ENCODE peak calls at places on chromosome 6, in six cellular contexts. F is stimulated activated naive CD8-positive, alpha-beta T cell treated with anti-CD3 and anti-CD28 coated beads, Interleukin-15, Interleukin-2, amounts not matched to agents 100 U/mL and 50 U/mL, for 24 hours; V is NCI-H2029 treated with DMSO at 0.1 percent for 48 hours; H is activated CD4-positive, alpha-beta T cell treated with anti-CD3 and anti-CD28 coated beads for 48 hours; P is NCI-H1694 treated with DMSO at 0.1 percent for 48 hours; L is WERI-Rb-1. A is an unnamed sample.

GRCh38 chr6:14889172-14889571 is 356.7 kb upstream of the JARID2 start:
- DNase-seq in F (no peak), V (no peak), H (no peak), P (no peak), L (no peak), A (peak; percentile 11)

GRCh38 chr6:13445005-13445743 is 42.2 kb downstream of the GFOD1 start:
- DNase-seq in F (peak; percentile 40), V (peak; percentile 98), H (peak; percentile 39), P (peak; percentile 84), L (no peak), A (peak; percentile 90)

GRCh38 chr6:79536615-79536968 is 638 bp downstream of the LCA5 start:
- DNase-seq in F (peak; percentile 9), V (no peak), H (peak; percentile 5), P (no peak), L (peak; percentile 8), A (peak; percentile 47)

GRCh38 chr6:105330913-105331312 is 72.0 kb downstream of the PREP start:
- DNase-seq in F (no peak), V (no peak), H (no peak), P (no peak), L (no peak), A (no peak)

GRCh38 chr6:43647613-43648012 is 2.8 kb downstream of the RSPH9 start:
- DNase-seq in F (no peak), V (no peak), H (no peak), P (no peak), L (no peak), A (no peak)

GRCh38 chr6:6689413-6690143 is 101.1 kb downstream of the LY86 start:
- DNase-seq in F (no peak), V (peak; percentile 13), H (no peak), P (no peak), L (no peak), A (no peak)

GRCh38 chr6:46704562-46704961 is 16.9 kb downstream of the TDRD6 start:
- DNase-seq in F (no peak), V (no peak), H (no peak), P (no peak), L (peak; percentile 63), A (peak; percentile 64)

GRCh38 chr6:160991411-160992322 is at the start of gene MAP3K4:
- DNase-seq in F (peak; percentile 87), V (peak; percentile 25), H (peak; percentile 85), P (peak; percentile 10), L (peak; percentile 81), A (peak; percentile 83)

GRCh38 chr6:118844915-118845314 is 49.0 kb upstream of the ASF1A start:
- DNase-seq in F (no peak), V (no peak), H (no peak), P (no peak), L (no peak), A (no peak)

GRCh38 chr6:115908906-115909559 is 151.7 kb downstream of the FRK start:
- DNase-seq in F (no peak), V (no peak), H (no peak), P (no peak), L (no peak), A (no peak)

GRCh38 chr6:145480024-145480423 is 255.3 kb downstream of the EPM2A start:
- DNase-seq in F (no peak), V (no peak), H (no peak), P (no peak), L (no peak), A (no peak)

GRCh38 chr6:4401408-4402367 is 266.3 kb upstream of the ECI2 start:
- DNase-seq in F (no peak), V (no peak), H (no peak), P (no peak), L (no peak), A (no peak)

GRCh38 chr6:35474129-35474977 is 6.2 kb downstream of the RPL10A start:
- DNase-seq in F (peak; percentile 51), V (no peak), H (peak; percentile 34), P (no peak), L (no peak), A (no peak)

GRCh38 chr6:155418017-155418749 is 37.5 kb downstream of the NOX3 start:
- DNase-seq in F (peak; percentile 61), V (no peak), H (peak; percentile 76), P (no peak), L (no peak), A (no peak)

GRCh38 chr6:41257369-41258195 is 28.9 kb downstream of the TREM1 start:
- DNase-seq in F (no peak), V (peak; percentile 72), H (no peak), P (no peak), L (no peak), A (peak; percentile 72)

GRCh38 chr6:111487656-111488055 is 4.6 kb upstream of the REV3L start:
- DNase-seq in F (no peak), V (no peak), H (no peak), P (no peak), L (no peak), A (no peak)

GRCh38 chr6:37514377-37514776 is 14.7 kb upstream of the CCDC167 start:
- DNase-seq in F (peak; percentile 58), V (no peak), H (peak; percentile 70), P (no peak), L (no peak), A (no peak)

GRCh38 chr6:10276106-10276505 is 138.8 kb downstream of the TFAP2A start:
- DNase-seq in F (no peak), V (no peak), H (no peak), P (no peak), L (no peak), A (no peak)

GRCh38 chr6:43383021-43383667 is 13.7 kb upstream of the ZNF318 start:
- DNase-seq in F (no peak), V (no peak), H (no peak), P (no peak), L (no peak), A (no peak)

GRCh38 chr6:69796081-69796626 is 656 bp downstream of the LMBRD1 start:
- DNase-seq in F (peak; percentile 22), V (peak; percentile 92), H (peak; percentile 46), P (no peak), L (no peak), A (peak; percentile 75)

GRCh38 chr6:145844933-145845531 is 30.4 kb upstream of the FBXO30 start:
- DNase-seq in F (no peak), V (no peak), H (no peak), P (no peak), L (no peak), A (no peak)

GRCh38 chr6:81331526-81331925 is 421.0 kb downstream of the TENT5A start:
- DNase-seq in F (no peak), V (no peak), H (no peak), P (no peak), L (no peak), A (no peak)

GRCh38 chr6:1873781-1874180 is 264.1 kb downstream of the FOXC1 start:
- DNase-seq in F (no peak), V (no peak), H (no peak), P (no peak), L (no peak), A (no peak)

A was measured in HT-29.